ENCODE peak calls at places on chromosome 20, in nine cellular contexts. O is EH; P is activated CD4-positive, alpha-beta T cell treated with anti-CD3 and anti-CD28 coated beads, Interleukin-2, amount 10 ng/mL, durations not matched to agents 24 days and 14 days; X is SHP77; F is endothelial cell of umbilical vein; L is activated T-helper 1 cell treated with anti-CD3 and anti-CD28 coated beads, Interleukin-12 subunit alpha, Interleukin-12 subunit beta, Interleukin-2, Interleukin-4 antibody, amounts not matched to agents 30 ng/mL and 10 ng/mL and 1 ng/mL, durations not matched to agents 14 hours and 24 hours and 36 hours; H is NCI-H2081; C is adrenal gland; W is T-helper 1 cell. Y is an unnamed sample.

GRCh38 chr20:20465259-20465658 is 97.4 kb downstream of the INSM1 start:
- DNase-seq in O (peak), P (no peak), X (no peak), F (no peak), L (no peak), H (peak), C (no peak), W (no peak), Y (peak)

GRCh38 chr20:35663813-35664543 is 722 bp downstream of the CPNE1 start:
- DNase-seq in O (peak), P (peak), X (no peak), F (peak), L (peak), H (peak), C (peak), W (peak), Y (peak)

GRCh38 chr20:8449120-8449519 is 317.1 kb downstream of the PLCB1 start:
- DNase-seq in O (peak), P (no peak), X (no peak), F (no peak), L (no peak), H (no peak), C (no peak), W (no peak), Y (no peak)

GRCh38 chr20:40506567-40506966 is 182.5 kb downstream of the MAFB start:
- DNase-seq in O (peak), P (no peak), X (no peak), F (peak), L (no peak), H (no peak), C (peak), W (no peak), Y (no peak)

GRCh38 chr20:59828478-59829414 is 104.7 kb downstream of the SYCP2 start:
- DNase-seq in O (no peak), P (no peak), X (no peak), F (no peak), L (no peak), H (no peak), C (no peak), W (no peak), Y (no peak)

GRCh38 chr20:31560094-31560899 is 44.8 kb upstream of the ID1 start:
- DNase-seq in O (peak), P (peak), X (peak), F (peak), L (peak), H (peak), C (peak), W (peak), Y (peak)

GRCh38 chr20:59342017-59342957 is 41.9 kb downstream of the EDN3 start:
- DNase-seq in O (no peak), P (no peak), X (no peak), F (no peak), L (no peak), H (no peak), C (no peak), W (no peak), Y (no peak)

GRCh38 chr20:63740501-63741353 is 1.2 kb downstream of the SLC2A4RG start:
- DNase-seq in O (peak), P (peak), X (peak), F (peak), L (no peak), H (peak), C (peak), W (peak), Y (peak)

GRCh38 chr20:25270829-25271251 is 23.0 kb downstream of the PYGB start:
- DNase-seq in O (no peak), P (no peak), X (peak), F (no peak), L (no peak), H (peak), C (no peak), W (no peak), Y (peak)

Y was measured in DMS 273 treated with DMSO at 0.1 percent for 48 hours.